ENCODE peak calls at places on chromosome 11, in seven cellular contexts. One of them, this sample, is unnamed.

GRCh38 chr11:113408887-113409286 is 21.3 kb downstream of the ANKK1 start:
- DNase-seq in kidney epithelial cell: no peak
- DNase-seq in endothelial cell: no peak
- DNase-seq in neural crest cell: no peak
- DNase-seq in endodermal cell: no peak
- DNase-seq in CD4-positive, alpha-beta T cell: no peak
- DNase-seq in mammary epithelial cell: no peak
- DNase-seq in this sample: no peak

GRCh38 chr11:2575611-2576051 is 124.2 kb downstream of the KCNQ1OT1 start:
- DNase-seq in kidney epithelial cell: no peak
- DNase-seq in endothelial cell: no peak
- DNase-seq in neural crest cell: no peak
- DNase-seq in endodermal cell: no peak
- DNase-seq in CD4-positive, alpha-beta T cell: no peak
- DNase-seq in mammary epithelial cell: no peak
- DNase-seq in this sample: no peak

GRCh38 chr11:117094776-117095175 is 3.5 kb downstream of the SIK3 start:
- DNase-seq in kidney epithelial cell: no peak
- DNase-seq in endothelial cell: no peak
- DNase-seq in neural crest cell: no peak
- DNase-seq in endodermal cell: no peak
- DNase-seq in CD4-positive, alpha-beta T cell: no peak
- DNase-seq in mammary epithelial cell: peak; percentile 43
- DNase-seq in this sample: no peak

GRCh38 chr11:64250875-64251721 is at the start of gene PLCB3:
- DNase-seq in kidney epithelial cell: no peak
- DNase-seq in endothelial cell: peak; percentile 82
- DNase-seq in neural crest cell: peak; percentile 72
- DNase-seq in endodermal cell: peak; percentile 91
- DNase-seq in CD4-positive, alpha-beta T cell: peak; percentile 77
- DNase-seq in mammary epithelial cell: peak; percentile 19
- DNase-seq in this sample: peak; percentile 77

GRCh38 chr11:119421941-119422504 is 949 bp downstream of the THY1 start:
- DNase-seq in kidney epithelial cell: no peak
- DNase-seq in endothelial cell: peak; percentile 53
- DNase-seq in neural crest cell: peak; percentile 43
- DNase-seq in endodermal cell: peak; percentile 79
- DNase-seq in CD4-positive, alpha-beta T cell: no peak
- DNase-seq in mammary epithelial cell: no peak
- DNase-seq in this sample: no peak

GRCh38 chr11:83008581-83008923 is 63.1 kb downstream of the RAB30 start:
- DNase-seq in kidney epithelial cell: no peak
- DNase-seq in endothelial cell: no peak
- DNase-seq in neural crest cell: no peak
- DNase-seq in endodermal cell: no peak
- DNase-seq in CD4-positive, alpha-beta T cell: no peak
- DNase-seq in mammary epithelial cell: no peak
- DNase-seq in this sample: no peak

GRCh38 chr11:73468590-73469161 is 92.5 kb downstream of the RELT start:
- DNase-seq in kidney epithelial cell: no peak
- DNase-seq in endothelial cell: no peak
- DNase-seq in neural crest cell: no peak
- DNase-seq in endodermal cell: no peak
- DNase-seq in CD4-positive, alpha-beta T cell: no peak
- DNase-seq in mammary epithelial cell: no peak
- DNase-seq in this sample: no peak

GRCh38 chr11:87753143-87753542 is 422.1 kb downstream of the RAB38 start:
- DNase-seq in kidney epithelial cell: no peak
- DNase-seq in endothelial cell: no peak
- DNase-seq in neural crest cell: no peak
- DNase-seq in endodermal cell: no peak
- DNase-seq in CD4-positive, alpha-beta T cell: no peak
- DNase-seq in mammary epithelial cell: no peak
- DNase-seq in this sample: no peak

GRCh38 chr11:11025087-11025486 is 167.2 kb upstream of the ZBED5 start:
- DNase-seq in kidney epithelial cell: no peak
- DNase-seq in endothelial cell: no peak
- DNase-seq in neural crest cell: no peak
- DNase-seq in endodermal cell: no peak
- DNase-seq in CD4-positive, alpha-beta T cell: no peak
- DNase-seq in mammary epithelial cell: peak; percentile 65
- DNase-seq in this sample: no peak

GRCh38 chr11:12170984-12171383 is 60.6 kb downstream of the MICAL2 start:
- DNase-seq in kidney epithelial cell: no peak
- DNase-seq in endothelial cell: no peak
- DNase-seq in neural crest cell: no peak
- DNase-seq in endodermal cell: no peak
- DNase-seq in CD4-positive, alpha-beta T cell: no peak
- DNase-seq in mammary epithelial cell: no peak
- DNase-seq in this sample: no peak

GRCh38 chr11:33778682-33779081 is 4.4 kb upstream of the FBXO3 start:
- DNase-seq in kidney epithelial cell: no peak
- DNase-seq in endothelial cell: no peak
- DNase-seq in neural crest cell: no peak
- DNase-seq in endodermal cell: peak; percentile 50
- DNase-seq in CD4-positive, alpha-beta T cell: no peak
- DNase-seq in mammary epithelial cell: no peak
- DNase-seq in this sample: no peak

GRCh38 chr11:106585061-106585460 is 433.2 kb downstream of the GUCY1A2 start:
- DNase-seq in kidney epithelial cell: no peak
- DNase-seq in endothelial cell: peak; percentile 11
- DNase-seq in neural crest cell: no peak
- DNase-seq in endodermal cell: peak; percentile 69
- DNase-seq in CD4-positive, alpha-beta T cell: no peak
- DNase-seq in mammary epithelial cell: peak; percentile 20
- DNase-seq in this sample: no peak

GRCh38 chr11:114162719-114163123 is 103.2 kb downstream of the ZBTB16 start:
- DNase-seq in kidney epithelial cell: peak; percentile 97
- DNase-seq in endothelial cell: no peak
- DNase-seq in neural crest cell: no peak
- DNase-seq in endodermal cell: no peak
- DNase-seq in CD4-positive, alpha-beta T cell: no peak
- DNase-seq in mammary epithelial cell: peak; percentile 95
- DNase-seq in this sample: peak; percentile 81

GRCh38 chr11:108307751-108308150 is 84.9 kb downstream of the ATM start:
- DNase-seq in kidney epithelial cell: no peak
- DNase-seq in endothelial cell: no peak
- DNase-seq in neural crest cell: no peak
- DNase-seq in endodermal cell: no peak
- DNase-seq in CD4-positive, alpha-beta T cell: no peak
- DNase-seq in mammary epithelial cell: no peak
- DNase-seq in this sample: no peak

GRCh38 chr11:113392522-113392921 is 4.9 kb downstream of the ANKK1 start:
- DNase-seq in kidney epithelial cell: no peak
- DNase-seq in endothelial cell: no peak
- DNase-seq in neural crest cell: no peak
- DNase-seq in endodermal cell: no peak
- DNase-seq in CD4-positive, alpha-beta T cell: no peak
- DNase-seq in mammary epithelial cell: no peak
- DNase-seq in this sample: no peak

GRCh38 chr11:15875934-15876333 is 480.4 kb downstream of the SOX6 start:
- DNase-seq in kidney epithelial cell: no peak
- DNase-seq in endothelial cell: no peak
- DNase-seq in neural crest cell: no peak
- DNase-seq in endodermal cell: peak; percentile 70
- DNase-seq in CD4-positive, alpha-beta T cell: no peak
- DNase-seq in mammary epithelial cell: no peak
- DNase-seq in this sample: no peak

GRCh38 chr11:69959461-69959860 is 118.7 kb upstream of the ANO1 start:
- DNase-seq in kidney epithelial cell: no peak
- DNase-seq in endothelial cell: no peak
- DNase-seq in neural crest cell: no peak
- DNase-seq in endodermal cell: no peak
- DNase-seq in CD4-positive, alpha-beta T cell: no peak
- DNase-seq in mammary epithelial cell: no peak
- DNase-seq in this sample: no peak

GRCh38 chr11:69958308-69958707 is 119.8 kb upstream of the ANO1 start:
- DNase-seq in kidney epithelial cell: no peak
- DNase-seq in endothelial cell: no peak
- DNase-seq in neural crest cell: no peak
- DNase-seq in endodermal cell: no peak
- DNase-seq in CD4-positive, alpha-beta T cell: no peak
- DNase-seq in mammary epithelial cell: peak; percentile 37
- DNase-seq in this sample: no peak

GRCh38 chr11:69954756-69955155 is 123.4 kb upstream of the ANO1 start:
- DNase-seq in kidney epithelial cell: no peak
- DNase-seq in endothelial cell: no peak
- DNase-seq in neural crest cell: no peak
- DNase-seq in endodermal cell: no peak
- DNase-seq in CD4-positive, alpha-beta T cell: no peak
- DNase-seq in mammary epithelial cell: no peak
- DNase-seq in this sample: no peak

GRCh38 chr11:69957849-69958248 is 120.3 kb upstream of the ANO1 start:
- DNase-seq in kidney epithelial cell: no peak
- DNase-seq in endothelial cell: no peak
- DNase-seq in neural crest cell: no peak
- DNase-seq in endodermal cell: peak; percentile 29
- DNase-seq in CD4-positive, alpha-beta T cell: no peak
- DNase-seq in mammary epithelial cell: no peak
- DNase-seq in this sample: no peak

DNA sequence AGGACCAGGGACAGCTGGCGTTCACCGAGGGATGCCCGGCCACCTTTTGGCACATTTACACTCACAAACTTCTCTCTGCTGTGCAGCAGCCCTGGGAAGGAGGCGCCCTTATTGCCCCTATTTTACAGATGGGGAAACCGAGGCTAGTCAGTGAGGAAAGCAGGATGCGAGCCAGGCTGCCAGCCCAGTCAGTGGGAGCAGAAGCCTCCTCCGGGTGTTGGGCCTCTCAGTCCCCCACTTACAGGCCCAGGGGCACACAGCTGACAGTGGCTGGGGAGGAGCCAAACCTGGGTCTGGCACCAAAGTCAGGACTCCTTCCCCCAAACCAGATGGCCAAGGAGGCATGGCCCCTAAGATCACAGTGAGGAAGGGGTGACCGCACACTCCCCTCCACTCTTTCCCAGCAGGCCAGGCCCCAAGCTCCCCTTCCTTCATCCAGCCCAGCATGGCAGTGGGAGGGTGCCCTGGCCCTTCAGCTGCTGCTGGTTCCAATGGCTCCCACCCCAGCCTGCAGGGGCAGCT is 121.4 kb upstream of the ANO1 start:
- DNase-seq in kidney epithelial cell: no peak
- DNase-seq in endothelial cell: no peak
- DNase-seq in neural crest cell: no peak
- DNase-seq in endodermal cell: peak; percentile 25
- DNase-seq in CD4-positive, alpha-beta T cell: no peak
- DNase-seq in mammary epithelial cell: no peak
- DNase-seq in this sample: no peak
- TF ChIP-seq CTCF in kidney epithelial cell: no peak
- TF ChIP-seq CTCF in endothelial cell: no peak
- TF ChIP-seq CTCF in neural crest cell: no peak
- TF ChIP-seq CTCF in endodermal cell: no peak
- TF ChIP-seq CTCF in CD4-positive, alpha-beta T cell: no peak
- TF ChIP-seq CTCF in mammary epithelial cell: no peak
- TF ChIP-seq CTCF in this sample: no peak

GRCh38 chr11:406796-407650 is 7.8 kb downstream of the SIGIRR start:
- DNase-seq in kidney epithelial cell: no peak
- DNase-seq in endothelial cell: peak; percentile 53
- DNase-seq in neural crest cell: peak; percentile 51
- DNase-seq in endodermal cell: peak; percentile 96
- DNase-seq in CD4-positive, alpha-beta T cell: peak; percentile 88
- DNase-seq in mammary epithelial cell: peak; percentile 81
- DNase-seq in this sample: peak; percentile 70
- TF ChIP-seq CTCF in kidney epithelial cell: no peak
- TF ChIP-seq CTCF in endothelial cell: no peak
- TF ChIP-seq CTCF in neural crest cell: no peak
- TF ChIP-seq CTCF in endodermal cell: peak; percentile 54
- TF ChIP-seq CTCF in CD4-positive, alpha-beta T cell: peak; percentile 40
- TF ChIP-seq CTCF in mammary epithelial cell: no peak
- TF ChIP-seq CTCF in this sample: no peak

GRCh38 chr11:45204761-45205160 is 58.3 kb downstream of the PRDM11 start:
- DNase-seq in kidney epithelial cell: no peak
- DNase-seq in endothelial cell: no peak
- DNase-seq in neural crest cell: no peak
- DNase-seq in endodermal cell: peak; percentile 75
- DNase-seq in CD4-positive, alpha-beta T cell: no peak
- DNase-seq in mammary epithelial cell: no peak
- DNase-seq in this sample: no peak
- TF ChIP-seq CTCF in kidney epithelial cell: no peak
- TF ChIP-seq CTCF in endothelial cell: no peak
- TF ChIP-seq CTCF in neural crest cell: no peak
- TF ChIP-seq CTCF in endodermal cell: peak; percentile 60
- TF ChIP-seq CTCF in CD4-positive, alpha-beta T cell: no peak
- TF ChIP-seq CTCF in mammary epithelial cell: no peak
- TF ChIP-seq CTCF in this sample: no peak

DNA sequence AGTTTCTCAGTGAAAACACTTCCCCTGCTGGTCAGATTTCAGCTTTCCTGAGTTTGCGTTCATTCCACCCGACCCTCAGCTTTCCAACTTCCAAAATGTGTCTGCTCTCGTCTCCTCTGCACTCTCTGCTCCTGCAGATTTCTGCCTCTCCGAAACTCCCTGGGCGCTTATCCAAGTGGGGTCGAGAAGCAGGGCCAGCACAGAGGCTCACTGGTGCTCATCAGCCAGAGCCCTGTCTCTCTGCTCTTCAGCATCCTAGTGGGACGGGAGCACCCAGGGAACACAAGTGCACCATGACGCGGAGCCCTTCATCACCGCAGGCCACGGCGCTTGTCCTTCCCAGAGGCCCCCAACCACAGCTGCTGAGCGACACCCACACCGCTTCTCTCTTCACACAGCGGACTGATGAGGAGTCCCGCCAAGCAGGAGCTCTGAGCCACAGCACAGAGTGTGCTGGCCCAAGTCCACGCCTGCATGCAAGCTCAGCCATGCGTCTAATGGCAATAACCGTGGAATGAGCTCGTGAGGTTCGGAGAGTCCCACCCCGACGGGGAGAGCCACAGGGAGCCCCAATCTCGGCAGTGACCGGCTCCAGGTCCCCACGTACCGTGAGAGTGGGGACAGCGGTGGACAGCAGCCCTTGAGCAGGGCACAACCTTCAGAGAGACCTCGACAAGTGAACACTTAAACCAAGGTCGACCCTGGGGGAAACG is 27.9 kb upstream of the MOB2 start:
- DNase-seq in kidney epithelial cell: no peak
- DNase-seq in endothelial cell: no peak
- DNase-seq in neural crest cell: no peak
- DNase-seq in endodermal cell: no peak
- DNase-seq in CD4-positive, alpha-beta T cell: no peak
- DNase-seq in mammary epithelial cell: no peak
- DNase-seq in this sample: no peak
- TF ChIP-seq CTCF in kidney epithelial cell: no peak
- TF ChIP-seq CTCF in endothelial cell: no peak
- TF ChIP-seq CTCF in neural crest cell: no peak
- TF ChIP-seq CTCF in endodermal cell: peak; percentile 18
- TF ChIP-seq CTCF in CD4-positive, alpha-beta T cell: no peak
- TF ChIP-seq CTCF in mammary epithelial cell: no peak
- TF ChIP-seq CTCF in this sample: no peak

GRCh38 chr11:76551400-76551799 is 106.6 kb downstream of the EMSY start:
- DNase-seq in kidney epithelial cell: no peak
- DNase-seq in endothelial cell: no peak
- DNase-seq in neural crest cell: no peak
- DNase-seq in endodermal cell: no peak
- DNase-seq in CD4-positive, alpha-beta T cell: no peak
- DNase-seq in mammary epithelial cell: no peak
- DNase-seq in this sample: no peak
- TF ChIP-seq CTCF in kidney epithelial cell: no peak
- TF ChIP-seq CTCF in endothelial cell: no peak
- TF ChIP-seq CTCF in neural crest cell: no peak
- TF ChIP-seq CTCF in endodermal cell: no peak
- TF ChIP-seq CTCF in CD4-positive, alpha-beta T cell: peak; percentile 16
- TF ChIP-seq CTCF in mammary epithelial cell: peak; percentile 27
- TF ChIP-seq CTCF in this sample: no peak

GRCh38 chr11:129230006-129230405 is 37.9 kb upstream of the ARHGAP32 start:
- DNase-seq in kidney epithelial cell: no peak
- DNase-seq in endothelial cell: no peak
- DNase-seq in neural crest cell: no peak
- DNase-seq in endodermal cell: no peak
- DNase-seq in CD4-positive, alpha-beta T cell: no peak
- DNase-seq in mammary epithelial cell: no peak
- DNase-seq in this sample: no peak
- TF ChIP-seq CTCF in kidney epithelial cell: no peak
- TF ChIP-seq CTCF in endothelial cell: no peak
- TF ChIP-seq CTCF in neural crest cell: no peak
- TF ChIP-seq CTCF in endodermal cell: peak; percentile 21
- TF ChIP-seq CTCF in CD4-positive, alpha-beta T cell: peak; percentile 28
- TF ChIP-seq CTCF in mammary epithelial cell: no peak
- TF ChIP-seq CTCF in this sample: no peak

This sample was measured in mesothelial cell of epicardium.